ENCODE peak calls at places on chromosomes 11 and 22, in four cellular contexts. P, Q, N and J are unnamed samples.

GRCh38 chr11:34890812-34891211 is 25.4 kb downstream of the APIP start:
- DNase-seq in P (no peak), Q (peak; percentile 56), N (peak; percentile 55), J (no peak)

GRCh38 chr11:79857404-79857803 is 416.6 kb upstream of the TENM4 start:
- DNase-seq in P (no peak), Q (no peak), N (no peak), J (no peak)

GRCh38 chr22:17152340-17152739 is 6.7 kb downstream of the HDHD5 start:
- DNase-seq in P (no peak), Q (no peak), N (no peak), J (no peak)

GRCh38 chr11:14388352-14388751 is 29.4 kb upstream of the RRAS2 start:
- DNase-seq in P (no peak), Q (no peak), N (peak; percentile 51), J (no peak)

GRCh38 chr11:17378655-17379054 is 9.8 kb downstream of the KCNJ11 start:
- DNase-seq in P (no peak), Q (no peak), N (no peak), J (peak; percentile 37)

GRCh38 chr11:58058276-58059010 is 27.7 kb downstream of the OR6Q1 start:
- DNase-seq in P (no peak), Q (no peak), N (no peak), J (no peak)

GRCh38 chr22:50657925-50658324 is 14.7 kb upstream of the SHANK3 start:
- DNase-seq in P (no peak), Q (no peak), N (peak; percentile 5), J (no peak)

GRCh38 chr11:100632970-100633452 is 54.1 kb upstream of the ARHGAP42 start:
- DNase-seq in P (peak; percentile 34), Q (no peak), N (peak; percentile 56), J (no peak)

GRCh38 chr11:72100462-72100861 is 2.6 kb downstream of the LAMTOR1 start:
- DNase-seq in P (no peak), Q (no peak), N (no peak), J (no peak)

GRCh38 chr11:19834761-19835160 is 122.1 kb downstream of the NAV2 start:
- DNase-seq in P (no peak), Q (no peak), N (peak; percentile 17), J (no peak)

GRCh38 chr11:134755535-134755934 is 343.5 kb upstream of the B3GAT1 start:
- DNase-seq in P (no peak), Q (no peak), N (no peak), J (no peak)

GRCh38 chr22:46996595-46997310 is 234.3 kb downstream of the TBC1D22A start:
- DNase-seq in P (no peak), Q (no peak), N (no peak), J (no peak)

GRCh38 chr22:28441720-28442263 is 237.8 kb downstream of the TTC28 start:
- DNase-seq in P (no peak), Q (no peak), N (no peak), J (no peak)

GRCh38 chr22:38566726-38567504 is 3.1 kb downstream of the DMC1 start:
- DNase-seq in P (no peak), Q (no peak), N (no peak), J (no peak)

GRCh38 chr11:17473071-17473744 is 3.4 kb downstream of the ABCC8 start:
- DNase-seq in P (no peak), Q (peak; percentile 68), N (peak; percentile 7), J (no peak)

GRCh38 chr11:32821917-32822560 is 7.7 kb upstream of the PRRG4 start:
- DNase-seq in P (no peak), Q (no peak), N (no peak), J (no peak)

GRCh38 chr11:110011595-110011994 is 81.6 kb upstream of the ZC3H12C start:
- DNase-seq in P (no peak), Q (no peak), N (no peak), J (no peak)

GRCh38 chr11:124285610-124286344 is 28.0 kb downstream of the OR8D1 start:
- DNase-seq in P (no peak), Q (no peak), N (peak; percentile 75), J (peak; percentile 27)

GRCh38 chr11:69899957-69900821 is 81.0 kb upstream of the FGF3 start:
- DNase-seq in P (no peak), Q (no peak), N (no peak), J (no peak)

GRCh38 chr11:1749787-1750351 is 526 bp downstream of the IFITM10 start:
- DNase-seq in P (no peak), Q (no peak), N (peak; percentile 78), J (no peak)

GRCh38 chr11:1750481-1750839 is at the start of gene IFITM10:
- DNase-seq in P (no peak), Q (no peak), N (no peak), J (no peak)

GRCh38 chr11:1751521-1751921 is 1.1 kb upstream of the IFITM10 start:
- DNase-seq in P (no peak), Q (no peak), N (no peak), J (no peak)

GRCh38 chr11:1751999-1752906 is 1.9 kb upstream of the IFITM10 start:
- DNase-seq in P (no peak), Q (no peak), N (no peak), J (no peak)

GRCh38 chr11:1750840-1751520 is 585 bp upstream of the IFITM10 start:
- DNase-seq in P (no peak), Q (no peak), N (no peak), J (no peak)
- H3K27ac ChIP-seq in P (no peak overlapping the region), Q (no peak overlapping the region), N (no peak overlapping the region), J (no peak overlapping the region)

GRCh38 chr11:8503872-8504491 is 90.0 kb downstream of the STK33 start:
- DNase-seq in P (no peak), Q (no peak), N (no peak), J (peak; percentile 74)
- H3K27ac ChIP-seq in P (peak overlapping the region; percentile 34), Q (no peak overlapping the region), N (no peak overlapping the region), J (peak overlapping the region; percentile 27)

DNA sequence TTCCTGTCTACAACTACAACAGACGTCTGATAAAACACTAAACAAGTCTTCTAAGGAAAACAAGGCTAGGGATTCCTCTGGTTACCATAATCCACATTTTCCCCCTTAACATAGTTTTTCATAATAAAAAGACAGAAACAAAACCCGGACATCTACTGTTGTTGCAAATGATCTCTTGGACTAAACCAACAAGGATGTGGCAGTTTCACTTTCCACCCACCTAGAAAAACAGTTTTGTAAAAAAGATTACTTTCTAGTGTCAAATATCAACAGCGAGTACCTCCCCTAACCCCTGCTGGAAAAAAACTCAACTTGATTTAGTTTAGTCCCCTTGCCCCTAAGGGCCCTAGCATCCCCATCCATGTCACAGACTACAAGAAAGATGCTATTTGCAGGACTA is 5.4 kb downstream of the GNG3 start:
- DNase-seq in P (no peak), Q (no peak), N (no peak), J (no peak)
- H3K27ac ChIP-seq in P (no peak overlapping the region), Q (no peak overlapping the region), N (no peak overlapping the region), J (peak overlapping the region; percentile 17)

GRCh38 chr11:118898400-118899295 is 15.0 kb downstream of the CXCR5 start:
- DNase-seq in P (no peak), Q (no peak), N (no peak), J (no peak)

GRCh38 chr11:118901494-118902335 is 18.0 kb downstream of the CXCR5 start:
- DNase-seq in P (no peak), Q (no peak), N (no peak), J (no peak)

GRCh38 chr11:118899296-118899688 is 15.6 kb downstream of the CXCR5 start:
- DNase-seq in P (no peak), Q (no peak), N (no peak), J (no peak)

GRCh38 chr11:118900535-118901384 is 17.1 kb downstream of the CXCR5 start:
- DNase-seq in P (no peak), Q (no peak), N (no peak), J (no peak)

DNA sequence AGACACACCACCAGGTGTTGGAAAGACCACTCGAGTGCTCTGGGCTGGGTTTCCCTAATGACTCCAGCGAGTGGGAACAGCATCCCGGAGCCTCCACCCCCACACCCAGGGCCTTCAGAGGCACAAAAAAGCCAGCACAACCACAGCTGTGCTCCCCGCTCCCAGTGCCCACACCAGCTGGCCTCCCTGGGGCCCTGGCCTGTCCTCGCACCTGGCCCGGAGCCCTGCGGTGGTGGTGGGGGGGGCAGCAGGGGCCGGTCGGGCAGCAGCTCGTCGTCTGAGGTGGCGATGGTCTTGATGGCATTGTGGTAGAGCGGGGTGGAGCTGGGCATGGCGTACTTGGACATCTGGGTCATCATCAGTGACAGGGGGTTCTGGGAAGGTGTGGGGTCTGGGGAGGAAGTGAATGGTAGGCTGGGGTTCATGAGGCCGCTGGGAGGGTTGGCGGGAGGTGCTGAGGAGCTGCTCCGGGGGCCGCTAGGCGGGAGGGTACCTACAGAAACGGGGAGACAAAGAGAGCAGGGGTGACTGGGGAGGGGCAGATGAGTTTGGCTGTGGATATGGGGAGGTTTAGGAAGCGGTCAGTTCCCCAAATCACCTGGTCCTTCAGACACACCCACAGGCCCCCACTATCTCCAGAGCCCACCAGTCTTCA is 16.1 kb downstream of the CXCR5 start:
- DNase-seq in P (no peak), Q (no peak), N (no peak), J (no peak)
- H3K27ac ChIP-seq in P (no peak overlapping the region), Q (no peak overlapping the region), N (no peak overlapping the region), J (no peak overlapping the region)